ENCODE peak calls at places on chromosomes 4 and X, in eight cellular contexts. Q is HepG2; L is Jurkat, Clone E6-1; H is anterior cingulate cortex; X is GM23338; F is endothelial cell; V is thoracic aorta; Y is NCI-H1105. W is an unnamed sample.

GRCh38 chr4:6331018-6331417 is 61.4 kb downstream of the WFS1 start:
- DNase-seq in Q (peak; percentile 66), L (peak; percentile 63), H (no peak), X (peak; percentile 73), F (no peak), V (no peak), Y (no peak), W (peak; percentile 59)

GRCh38 chr4:5478116-5478515 is 230.2 kb downstream of the EVC2 start:
- DNase-seq in Q (no peak), L (no peak), H (no peak), X (peak; percentile 25), F (no peak), V (no peak), Y (no peak), W (no peak)

GRCh38 chr4:176601156-176601555 is 191.6 kb downstream of the VEGFC start:
- DNase-seq in Q (no peak), L (no peak), H (no peak), X (no peak), F (no peak), V (no peak), Y (no peak), W (no peak)

GRCh38 chrX:121254336-121254735 is 206.9 kb downstream of the GLUD2 start:
- DNase-seq in Q (peak; percentile 5), L (peak; percentile 1), H (no peak), X (peak; percentile 47), F (no peak), V (no peak), Y (no peak), W (no peak)

GRCh38 chr4:176271749-176272148 is 2.7 kb upstream of the ASB5 start:
- DNase-seq in Q (no peak), L (no peak), H (no peak), X (no peak), F (no peak), V (no peak), Y (no peak), W (no peak)

GRCh38 chr4:168334053-168334452 is 15.5 kb upstream of the DDX60 start:
- DNase-seq in Q (no peak), L (no peak), H (no peak), X (no peak), F (no peak), V (no peak), Y (no peak), W (no peak)

GRCh38 chrX:129593137-129593536 is 53.1 kb downstream of the OCRL start:
- DNase-seq in Q (no peak), L (no peak), H (no peak), X (no peak), F (no peak), V (no peak), Y (no peak), W (peak; percentile 16)

GRCh38 chr4:186104114-186104894 is at the start of gene FAM149A:
- DNase-seq in Q (no peak), L (peak; percentile 16), H (no peak), X (peak; percentile 83), F (no peak), V (no peak), Y (no peak), W (peak; percentile 39)

GRCh38 chrX:111465664-111466063 is 45.8 kb upstream of the SERTM2 start:
- DNase-seq in Q (no peak), L (no peak), H (no peak), X (peak; percentile 4), F (no peak), V (no peak), Y (no peak), W (no peak)

GRCh38 chrX:24241822-24242648 is 71.8 kb downstream of the SUPT20HL2 start:
- DNase-seq in Q (peak; percentile 31), L (peak; percentile 20), H (no peak), X (peak; percentile 47), F (no peak), V (no peak), Y (peak; percentile 3), W (peak; percentile 31)

GRCh38 chr4:140271553-140271952 is 101.9 kb upstream of the SCOC start:
- DNase-seq in Q (no peak), L (no peak), H (no peak), X (no peak), F (no peak), V (no peak), Y (no peak), W (no peak)

GRCh38 chrX:6238576-6238975 is 9.9 kb upstream of the NLGN4X start:
- DNase-seq in Q (no peak), L (no peak), H (no peak), X (no peak), F (no peak), V (no peak), Y (no peak), W (no peak)

GRCh38 chr4:105613326-105613725 is 60.9 kb downstream of the ARHGEF38 start:
- DNase-seq in Q (no peak), L (no peak), H (no peak), X (no peak), F (no peak), V (no peak), Y (peak; percentile 43), W (no peak)

GRCh38 chr4:30720021-30720655 is at the start of gene PCDH7:
- DNase-seq in Q (no peak), L (no peak), H (peak; percentile 40), X (peak; percentile 77), F (peak; percentile 26), V (no peak), Y (peak; percentile 27), W (peak; percentile 69)

GRCh38 chrX:3256868-3257267 is 89.6 kb downstream of the MXRA5 start:
- DNase-seq in Q (no peak), L (no peak), H (no peak), X (no peak), F (no peak), V (no peak), Y (no peak), W (no peak)

GRCh38 chr4:156378053-156378665 is 424.5 kb upstream of the CTSO start:
- DNase-seq in Q (peak; percentile 2), L (peak; percentile 14), H (no peak), X (peak; percentile 71), F (peak; percentile 33), V (no peak), Y (peak; percentile 0), W (no peak)

GRCh38 chrX:68498044-68498507 is 775 bp upstream of the YIPF6 start:
- DNase-seq in Q (peak; percentile 19), L (no peak), H (no peak), X (peak; percentile 28), F (peak; percentile 3), V (no peak), Y (no peak), W (no peak)

GRCh38 chr4:93384211-93384610 is 444.3 kb upstream of the ATOH1 start:
- DNase-seq in Q (no peak), L (no peak), H (no peak), X (no peak), F (no peak), V (no peak), Y (no peak), W (no peak)

GRCh38 chr4:40281913-40282312 is 53.2 kb upstream of the CHRNA9 start:
- DNase-seq in Q (no peak), L (no peak), H (no peak), X (no peak), F (no peak), V (no peak), Y (no peak), W (no peak)

GRCh38 chr4:15149842-15150592 is 147.7 kb downstream of the CPEB2 start:
- DNase-seq in Q (peak; percentile 93), L (no peak), H (peak; percentile 66), X (peak; percentile 73), F (peak; percentile 27), V (peak; percentile 39), Y (peak; percentile 15), W (peak; percentile 89)

GRCh38 chr4:137597751-137598493 is 65.6 kb upstream of the PCDH18 start:
- DNase-seq in Q (no peak), L (no peak), H (no peak), X (no peak), F (no peak), V (no peak), Y (no peak), W (no peak)

GRCh38 chr4:72977936-72978485 is 91.5 kb downstream of the COX18 start:
- DNase-seq in Q (no peak), L (no peak), H (no peak), X (no peak), F (no peak), V (no peak), Y (no peak), W (no peak)

GRCh38 chr4:129218897-129219296 is 122.9 kb downstream of the C4orf33 start:
- DNase-seq in Q (no peak), L (no peak), H (no peak), X (no peak), F (no peak), V (no peak), Y (no peak), W (no peak)

GRCh38 chrX:121308276-121308805 is 260.9 kb downstream of the GLUD2 start:
- DNase-seq in Q (peak; percentile 6), L (peak; percentile 33), H (peak; percentile 4), X (peak; percentile 42), F (peak; percentile 6), V (no peak), Y (no peak), W (peak; percentile 39)

GRCh38 chr4:7466904-7467303 is 32.2 kb upstream of the PSAPL1 start:
- DNase-seq in Q (no peak), L (no peak), H (peak; percentile 41), X (no peak), F (no peak), V (no peak), Y (no peak), W (no peak)

GRCh38 chr4:5374577-5374976 is 323.3 kb downstream of the STK32B start:
- DNase-seq in Q (no peak), L (no peak), H (no peak), X (no peak), F (no peak), V (no peak), Y (no peak), W (no peak)

GRCh38 chr4:185357733-185358440 is 37.8 kb downstream of the LRP2BP start:
- DNase-seq in Q (no peak), L (no peak), H (no peak), X (no peak), F (no peak), V (no peak), Y (no peak), W (no peak)

GRCh38 chr4:113142351-113142750 is 92.9 kb downstream of the ANK2 start:
- DNase-seq in Q (no peak), L (no peak), H (no peak), X (no peak), F (no peak), V (no peak), Y (no peak), W (no peak)

GRCh38 chrX:39296472-39296871 is 495.2 kb downstream of the MID1IP1 start:
- DNase-seq in Q (no peak), L (no peak), H (no peak), X (no peak), F (no peak), V (no peak), Y (no peak), W (no peak)

GRCh38 chr4:148116264-148116663 is 325.9 kb downstream of the NR3C2 start:
- DNase-seq in Q (no peak), L (peak; percentile 31), H (no peak), X (no peak), F (no peak), V (no peak), Y (peak; percentile 13), W (peak; percentile 36)

GRCh38 chr4:7165874-7166201 is 26.5 kb upstream of the SORCS2 start:
- DNase-seq in Q (no peak), L (no peak), H (no peak), X (no peak), F (no peak), V (no peak), Y (no peak), W (no peak)

GRCh38 chr4:140789752-140790151 is 33.6 kb upstream of the TBC1D9 start:
- DNase-seq in Q (no peak), L (no peak), H (no peak), X (no peak), F (no peak), V (no peak), Y (no peak), W (no peak)

GRCh38 chr4:140044314-140044991 is 109.5 kb downstream of the MAML3 start:
- DNase-seq in Q (no peak), L (no peak), H (no peak), X (no peak), F (no peak), V (no peak), Y (no peak), W (no peak)

GRCh38 chrX:133350751-133351150 is 64.5 kb downstream of the GPC4 start:
- DNase-seq in Q (no peak), L (no peak), H (no peak), X (no peak), F (no peak), V (no peak), Y (peak; percentile 56), W (no peak)